ENCODE peak calls at places on chromosomes 6 and 20, in nine cellular contexts. One of them, this sample, is unnamed.

GRCh38 chr6:90502381-90502780 is 84.5 kb downstream of the MAP3K7 start:
- DNase-seq in left lung: no peak
- DNase-seq in substantia nigra: no peak
- DNase-seq in T1000: no peak
- DNase-seq in stomach: no peak
- DNase-seq in stimulated activated CD4-positive, alpha-beta T cell treated with anti-CD3 and anti-CD28 coated beads, Interleukin-1b, Interleukin-23, amount 100 ng/mL, for 48 hours: no peak
- DNase-seq in left ventricle myocardium inferior: no peak
- DNase-seq in ELR: no peak
- DNase-seq in tibial nerve: no peak
- DNase-seq in this sample: no peak

GRCh38 chr20:16927031-16927430 is 178.9 kb downstream of the OTOR start:
- DNase-seq in left lung: no peak
- DNase-seq in substantia nigra: no peak
- DNase-seq in T1000: no peak
- DNase-seq in stomach: no peak
- DNase-seq in stimulated activated CD4-positive, alpha-beta T cell treated with anti-CD3 and anti-CD28 coated beads, Interleukin-1b, Interleukin-23, amount 100 ng/mL, for 48 hours: no peak
- DNase-seq in left ventricle myocardium inferior: no peak
- DNase-seq in ELR: no peak
- DNase-seq in tibial nerve: no peak
- DNase-seq in this sample: no peak

GRCh38 chr20:17617212-17617867 is 47.5 kb downstream of the DSTN start:
- DNase-seq in left lung: peak
- DNase-seq in substantia nigra: peak
- DNase-seq in T1000: no peak
- DNase-seq in stomach: peak
- DNase-seq in stimulated activated CD4-positive, alpha-beta T cell treated with anti-CD3 and anti-CD28 coated beads, Interleukin-1b, Interleukin-23, amount 100 ng/mL, for 48 hours: peak
- DNase-seq in left ventricle myocardium inferior: peak
- DNase-seq in ELR: peak
- DNase-seq in tibial nerve: peak
- DNase-seq in this sample: no peak

GRCh38 chr20:14951707-14952106 is 614.3 kb upstream of the FLRT3 start:
- DNase-seq in left lung: no peak
- DNase-seq in substantia nigra: no peak
- DNase-seq in T1000: peak
- DNase-seq in stomach: no peak
- DNase-seq in stimulated activated CD4-positive, alpha-beta T cell treated with anti-CD3 and anti-CD28 coated beads, Interleukin-1b, Interleukin-23, amount 100 ng/mL, for 48 hours: no peak
- DNase-seq in left ventricle myocardium inferior: no peak
- DNase-seq in ELR: peak
- DNase-seq in tibial nerve: no peak
- DNase-seq in this sample: no peak

GRCh38 chr6:11653028-11653583 is 115.6 kb downstream of the TMEM170B start:
- DNase-seq in left lung: peak
- DNase-seq in substantia nigra: no peak
- DNase-seq in T1000: peak
- DNase-seq in stomach: no peak
- DNase-seq in stimulated activated CD4-positive, alpha-beta T cell treated with anti-CD3 and anti-CD28 coated beads, Interleukin-1b, Interleukin-23, amount 100 ng/mL, for 48 hours: peak
- DNase-seq in left ventricle myocardium inferior: no peak
- DNase-seq in ELR: peak
- DNase-seq in tibial nerve: no peak
- DNase-seq in this sample: peak

GRCh38 chr6:4413073-4413472 is 277.7 kb upstream of the ECI2 start:
- DNase-seq in left lung: no peak
- DNase-seq in substantia nigra: no peak
- DNase-seq in T1000: no peak
- DNase-seq in stomach: no peak
- DNase-seq in stimulated activated CD4-positive, alpha-beta T cell treated with anti-CD3 and anti-CD28 coated beads, Interleukin-1b, Interleukin-23, amount 100 ng/mL, for 48 hours: no peak
- DNase-seq in left ventricle myocardium inferior: no peak
- DNase-seq in ELR: peak
- DNase-seq in tibial nerve: no peak
- DNase-seq in this sample: peak

GRCh38 chr20:2010533-2010932 is 16.7 kb upstream of the PDYN start:
- DNase-seq in left lung: no peak
- DNase-seq in substantia nigra: no peak
- DNase-seq in T1000: no peak
- DNase-seq in stomach: no peak
- DNase-seq in stimulated activated CD4-positive, alpha-beta T cell treated with anti-CD3 and anti-CD28 coated beads, Interleukin-1b, Interleukin-23, amount 100 ng/mL, for 48 hours: no peak
- DNase-seq in left ventricle myocardium inferior: no peak
- DNase-seq in ELR: no peak
- DNase-seq in tibial nerve: no peak
- DNase-seq in this sample: no peak

GRCh38 chr6:12026833-12027232 is 14.7 kb downstream of the HIVEP1 start:
- DNase-seq in left lung: no peak
- DNase-seq in substantia nigra: no peak
- DNase-seq in T1000: no peak
- DNase-seq in stomach: no peak
- DNase-seq in stimulated activated CD4-positive, alpha-beta T cell treated with anti-CD3 and anti-CD28 coated beads, Interleukin-1b, Interleukin-23, amount 100 ng/mL, for 48 hours: no peak
- DNase-seq in left ventricle myocardium inferior: no peak
- DNase-seq in ELR: no peak
- DNase-seq in tibial nerve: no peak
- DNase-seq in this sample: no peak

GRCh38 chr6:37576336-37576737 is 76.6 kb upstream of the CCDC167 start:
- DNase-seq in left lung: no peak
- DNase-seq in substantia nigra: no peak
- DNase-seq in T1000: peak
- DNase-seq in stomach: no peak
- DNase-seq in stimulated activated CD4-positive, alpha-beta T cell treated with anti-CD3 and anti-CD28 coated beads, Interleukin-1b, Interleukin-23, amount 100 ng/mL, for 48 hours: no peak
- DNase-seq in left ventricle myocardium inferior: no peak
- DNase-seq in ELR: peak
- DNase-seq in tibial nerve: no peak
- DNase-seq in this sample: peak

GRCh38 chr6:44039191-44039719 is 88.0 kb downstream of the MRPL14 start:
- DNase-seq in left lung: peak
- DNase-seq in substantia nigra: no peak
- DNase-seq in T1000: no peak
- DNase-seq in stomach: no peak
- DNase-seq in stimulated activated CD4-positive, alpha-beta T cell treated with anti-CD3 and anti-CD28 coated beads, Interleukin-1b, Interleukin-23, amount 100 ng/mL, for 48 hours: no peak
- DNase-seq in left ventricle myocardium inferior: no peak
- DNase-seq in ELR: no peak
- DNase-seq in tibial nerve: no peak
- DNase-seq in this sample: no peak

GRCh38 chr6:82910394-82910793 is 155.2 kb downstream of the UBE3D start:
- DNase-seq in left lung: no peak
- DNase-seq in substantia nigra: no peak
- DNase-seq in T1000: no peak
- DNase-seq in stomach: no peak
- DNase-seq in stimulated activated CD4-positive, alpha-beta T cell treated with anti-CD3 and anti-CD28 coated beads, Interleukin-1b, Interleukin-23, amount 100 ng/mL, for 48 hours: no peak
- DNase-seq in left ventricle myocardium inferior: no peak
- DNase-seq in ELR: no peak
- DNase-seq in tibial nerve: no peak
- DNase-seq in this sample: no peak

GRCh38 chr6:12138377-12138776 is 126.3 kb downstream of the HIVEP1 start:
- DNase-seq in left lung: no peak
- DNase-seq in substantia nigra: no peak
- DNase-seq in T1000: no peak
- DNase-seq in stomach: no peak
- DNase-seq in stimulated activated CD4-positive, alpha-beta T cell treated with anti-CD3 and anti-CD28 coated beads, Interleukin-1b, Interleukin-23, amount 100 ng/mL, for 48 hours: peak
- DNase-seq in left ventricle myocardium inferior: no peak
- DNase-seq in ELR: peak
- DNase-seq in tibial nerve: no peak
- DNase-seq in this sample: no peak

GRCh38 chr6:33947047-33947446 is 143.2 kb upstream of the MLN start:
- DNase-seq in left lung: no peak
- DNase-seq in substantia nigra: no peak
- DNase-seq in T1000: no peak
- DNase-seq in stomach: no peak
- DNase-seq in stimulated activated CD4-positive, alpha-beta T cell treated with anti-CD3 and anti-CD28 coated beads, Interleukin-1b, Interleukin-23, amount 100 ng/mL, for 48 hours: no peak
- DNase-seq in left ventricle myocardium inferior: no peak
- DNase-seq in ELR: no peak
- DNase-seq in tibial nerve: no peak
- DNase-seq in this sample: no peak

GRCh38 chr6:163585932-163586437 is 171.5 kb downstream of the QKI start:
- DNase-seq in left lung: no peak
- DNase-seq in substantia nigra: no peak
- DNase-seq in T1000: peak
- DNase-seq in stomach: no peak
- DNase-seq in stimulated activated CD4-positive, alpha-beta T cell treated with anti-CD3 and anti-CD28 coated beads, Interleukin-1b, Interleukin-23, amount 100 ng/mL, for 48 hours: no peak
- DNase-seq in left ventricle myocardium inferior: peak
- DNase-seq in ELR: peak
- DNase-seq in tibial nerve: peak
- DNase-seq in this sample: peak

GRCh38 chr6:157150076-157150475 is 173.2 kb downstream of the TMEM242 start:
- DNase-seq in left lung: no peak
- DNase-seq in substantia nigra: no peak
- DNase-seq in T1000: peak
- DNase-seq in stomach: no peak
- DNase-seq in stimulated activated CD4-positive, alpha-beta T cell treated with anti-CD3 and anti-CD28 coated beads, Interleukin-1b, Interleukin-23, amount 100 ng/mL, for 48 hours: no peak
- DNase-seq in left ventricle myocardium inferior: no peak
- DNase-seq in ELR: peak
- DNase-seq in tibial nerve: no peak
- DNase-seq in this sample: peak

GRCh38 chr20:58469500-58470129 is 45.6 kb downstream of the APCDD1L start:
- DNase-seq in left lung: no peak
- DNase-seq in substantia nigra: no peak
- DNase-seq in T1000: no peak
- DNase-seq in stomach: no peak
- DNase-seq in stimulated activated CD4-positive, alpha-beta T cell treated with anti-CD3 and anti-CD28 coated beads, Interleukin-1b, Interleukin-23, amount 100 ng/mL, for 48 hours: no peak
- DNase-seq in left ventricle myocardium inferior: no peak
- DNase-seq in ELR: no peak
- DNase-seq in tibial nerve: no peak
- DNase-seq in this sample: no peak

This sample was measured in AG04450.